ENCODE peak calls at places on chromosomes 13 and 19, in five cellular contexts. P, N, S, V and I are unnamed samples.

GRCh38 chr13:35139591-35139990 is 197.5 kb downstream of the NBEA start:
- DNase-seq in P (peak), N (no peak), S (no peak), V (peak), I (no peak)

GRCh38 chr13:23901365-23901764 is 4.1 kb upstream of the C1QTNF9B start:
- DNase-seq in P (peak), N (no peak), S (no peak), V (peak), I (peak)

GRCh38 chr13:90594694-90595093 is 752.8 kb upstream of the MIR17HG start:
- DNase-seq in P (peak), N (no peak), S (peak), V (peak), I (peak)

GRCh38 chr13:52615817-52616216 is 26.4 kb upstream of the HNRNPA1L2 start:
- DNase-seq in P (no peak), N (no peak), S (no peak), V (no peak), I (no peak)

GRCh38 chr13:113013303-113013702 is 44.3 kb downstream of the MCF2L start:
- DNase-seq in P (no peak), N (no peak), S (no peak), V (peak), I (no peak)

GRCh38 chr19:31118926-31119325 is 230.3 kb downstream of the TSHZ3 start:
- DNase-seq in P (no peak), N (no peak), S (no peak), V (no peak), I (no peak)

GRCh38 chr13:49914947-49915346 is 21.2 kb downstream of the SPRYD7 start:
- DNase-seq in P (no peak), N (no peak), S (no peak), V (no peak), I (no peak)

GRCh38 chr13:30711837-30712236 is 23.5 kb upstream of the ALOX5AP start:
- DNase-seq in P (no peak), N (no peak), S (no peak), V (no peak), I (no peak)

GRCh38 chr13:108985166-108985565 is 355.8 kb downstream of the MYO16 start:
- DNase-seq in P (no peak), N (no peak), S (no peak), V (no peak), I (no peak)

GRCh38 chr19:46634656-46635218 is 1.3 kb downstream of the GNG8 start:
- DNase-seq in P (no peak), N (no peak), S (no peak), V (no peak), I (no peak)

GRCh38 chr13:30305456-30305855 is 1.9 kb downstream of the KATNAL1 start:
- DNase-seq in P (no peak), N (no peak), S (no peak), V (no peak), I (no peak)

GRCh38 chr13:105142556-105142955 is 1392.9 kb downstream of the EFNB2 start:
- DNase-seq in P (no peak), N (no peak), S (no peak), V (no peak), I (no peak)

GRCh38 chr13:48178126-48178525 is 54.9 kb upstream of the ITM2B start:
- DNase-seq in P (no peak), N (no peak), S (no peak), V (no peak), I (no peak)

GRCh38 chr19:33024398-33024797 is 40.3 kb downstream of the RHPN2 start:
- DNase-seq in P (no peak), N (no peak), S (no peak), V (no peak), I (no peak)

GRCh38 chr19:33805840-33806433 is 9.3 kb downstream of the KCTD15 start:
- DNase-seq in P (no peak), N (no peak), S (no peak), V (no peak), I (no peak)

GRCh38 chr19:53537126-53537522 is 821 bp upstream of the ZNF331 start:
- DNase-seq in P (no peak), N (peak), S (no peak), V (no peak), I (no peak)

GRCh38 chr19:10286803-10287737 is at the start of gene ICAM4:
- DNase-seq in P (peak), N (peak), S (no peak), V (peak), I (no peak)

GRCh38 chr13:67238861-67239260 is 8.7 kb upstream of the PCDH9 start:
- DNase-seq in P (no peak), N (no peak), S (no peak), V (no peak), I (no peak)

GRCh38 chr19:3136684-3137055 is 837 bp downstream of the GNA15 start:
- DNase-seq in P (no peak), N (no peak), S (no peak), V (peak), I (peak)

GRCh38 chr13:32894589-32895001 is 121.6 kb upstream of the KL start:
- DNase-seq in P (peak), N (no peak), S (peak), V (peak), I (peak)

GRCh38 chr19:19321143-19321577 is 531 bp downstream of the MAU2 start:
- DNase-seq in P (peak), N (peak), S (peak), V (no peak), I (no peak)

GRCh38 chr13:37348916-37349653 is 243.6 kb upstream of the CSNK1A1L start:
- DNase-seq in P (no peak), N (no peak), S (no peak), V (no peak), I (no peak)

GRCh38 chr13:60837806-60838205 is 440.8 kb downstream of the TDRD3 start:
- DNase-seq in P (peak), N (no peak), S (no peak), V (peak), I (peak)

GRCh38 chr19:40718774-40719391 is 2.0 kb downstream of the ITPKC start:
- DNase-seq in P (peak), N (peak), S (peak), V (peak), I (peak)

GRCh38 chr19:12800873-12801465 is 631 bp downstream of the PRDX2 start:
- DNase-seq in P (no peak), N (no peak), S (no peak), V (no peak), I (no peak)

GRCh38 chr19:31560021-31560770 is 211.0 kb upstream of the TSHZ3 start:
- DNase-seq in P (no peak), N (no peak), S (peak), V (no peak), I (no peak)

GRCh38 chr13:77040076-77040475 is 13.1 kb upstream of the FBXL3 start:
- DNase-seq in P (no peak), N (no peak), S (no peak), V (no peak), I (no peak)

GRCh38 chr13:113364371-113364932 is 522 bp upstream of the GRTP1 start:
- DNase-seq in P (no peak), N (no peak), S (no peak), V (no peak), I (no peak)

GRCh38 chr19:58522709-58523108 is 3.1 kb upstream of the ZBTB45 start:
- DNase-seq in P (no peak), N (no peak), S (no peak), V (no peak), I (no peak)

GRCh38 chr13:72384879-72385278 is 342.6 kb downstream of the MZT1 start:
- DNase-seq in P (peak), N (no peak), S (peak), V (peak), I (peak)

GRCh38 chr19:32361574-32362317 is 16.3 kb downstream of the ZNF507 start:
- DNase-seq in P (no peak), N (no peak), S (no peak), V (no peak), I (no peak)

GRCh38 chr19:15297416-15298224 is 34.7 kb downstream of the BRD4 start:
- DNase-seq in P (peak), N (peak), S (peak), V (peak), I (peak)
- TF ChIP-seq CTCF in P (peak), N (peak), S (peak), V (peak), I (peak)

GRCh38 chr13:97430296-97430695 is 3.7 kb upstream of the RAP2A start:
- DNase-seq in P (no peak), N (no peak), S (no peak), V (no peak), I (no peak)
- TF ChIP-seq CTCF in P (no peak), N (no peak), S (no peak), V (no peak), I (no peak)

GRCh38 chr19:14554382-14554812 is 17.5 kb downstream of the NDUFB7 start:
- DNase-seq in P (no peak), N (no peak), S (no peak), V (peak), I (peak)
- TF ChIP-seq CTCF in P (no peak), N (no peak), S (no peak), V (peak), I (peak)

DNA sequence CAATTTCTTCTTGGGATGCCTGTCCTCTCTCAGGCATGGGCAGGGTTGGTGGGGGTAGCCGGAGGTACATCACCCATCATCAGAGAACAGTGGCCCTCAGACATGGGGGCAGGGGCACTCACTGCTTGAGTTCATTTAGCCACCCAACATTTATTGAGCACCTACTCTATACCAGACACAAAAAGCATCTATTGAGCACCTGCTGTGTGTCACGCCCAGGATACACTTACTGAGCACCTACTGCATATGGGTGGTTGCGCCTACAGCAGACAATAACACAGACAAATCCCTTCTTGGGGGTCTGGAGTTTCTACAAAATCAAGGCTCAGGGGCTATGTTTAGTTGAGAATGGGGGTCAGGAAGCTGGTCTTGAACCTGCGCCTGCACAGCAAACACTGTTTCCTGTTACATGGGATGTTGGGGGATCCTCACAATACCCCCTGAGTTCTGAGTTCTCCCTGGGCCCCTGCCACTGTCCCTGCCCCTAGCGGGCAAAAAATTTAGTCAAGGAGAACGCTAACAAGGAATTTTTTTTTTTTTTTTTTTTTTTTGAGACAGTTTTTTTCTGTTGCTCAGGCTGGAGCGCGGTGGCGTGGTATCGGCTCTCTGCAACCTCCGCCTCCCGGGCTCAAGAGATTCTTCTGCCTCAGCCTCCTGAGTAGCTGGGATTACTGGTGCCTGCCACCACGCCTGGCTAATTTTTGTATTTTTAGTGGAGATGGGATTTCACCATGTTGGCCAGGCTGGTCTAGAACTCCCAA is 11.6 kb downstream of the RCN3 start:
- DNase-seq in P (no peak), N (no peak), S (no peak), V (no peak), I (no peak)
- TF ChIP-seq CTCF in P (no peak), N (no peak), S (peak), V (no peak), I (no peak)

DNA sequence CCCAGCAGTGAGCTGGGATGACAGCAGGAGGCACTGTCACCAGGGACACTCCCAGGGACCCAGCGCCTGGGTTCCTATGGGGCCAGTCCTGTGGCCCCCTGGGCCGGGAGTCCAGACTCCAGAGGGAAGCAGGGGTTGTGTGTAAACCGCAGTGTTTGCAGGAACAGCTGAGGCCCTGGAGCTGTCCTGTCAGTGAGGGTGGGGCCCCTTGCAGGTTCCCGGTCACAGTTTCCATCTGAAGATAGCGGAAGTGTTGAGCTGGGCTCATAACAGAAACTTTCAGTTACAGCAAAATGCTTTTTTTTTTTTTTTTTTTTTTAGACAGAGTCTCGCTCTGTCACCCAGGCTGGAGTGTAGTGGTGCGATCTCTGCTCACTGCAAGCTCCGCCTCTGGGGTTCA is 17.7 kb upstream of the CSNK1G2 start:
- DNase-seq in P (no peak), N (no peak), S (no peak), V (no peak), I (no peak)
- TF ChIP-seq CTCF in P (no peak), N (no peak), S (no peak), V (no peak), I (no peak)

GRCh38 chr19:8454218-8454617 is 9.4 kb downstream of the HNRNPM start:
- DNase-seq in P (no peak), N (no peak), S (no peak), V (no peak), I (no peak)

GRCh38 chr19:8457802-8458201 is 13.0 kb downstream of the HNRNPM start:
- DNase-seq in P (no peak), N (no peak), S (no peak), V (no peak), I (no peak)

GRCh38 chr19:8455018-8455417 is 10.2 kb downstream of the HNRNPM start:
- DNase-seq in P (no peak), N (no peak), S (no peak), V (no peak), I (no peak)

GRCh38 chr19:8457209-8457608 is 12.4 kb downstream of the HNRNPM start:
- DNase-seq in P (no peak), N (no peak), S (no peak), V (no peak), I (no peak)

GRCh38 chr19:8456064-8456463 is 11.3 kb downstream of the HNRNPM start:
- DNase-seq in P (no peak), N (peak), S (no peak), V (no peak), I (no peak)
- TF ChIP-seq CTCF in P (peak), N (no peak), S (peak), V (peak), I (peak)